ENCODE peak calls at places on chromosomes 12 and 14, in four cellular contexts. Q, V, T and M are unnamed samples.

GRCh38 chr14:89956294-89957009 is 725 bp downstream of the TDP1 start:
- DNase-seq in Q (peak; percentile 68), V (peak; percentile 69), T (peak; percentile 73), M (peak; percentile 23)

GRCh38 chr12:26338574-26339572 is 143.5 kb downstream of the SSPN start:
- DNase-seq in Q (no peak), V (no peak), T (no peak), M (no peak)

GRCh38 chr12:48996794-48997718 is 2.1 kb downstream of the DDN start:
- DNase-seq in Q (peak; percentile 60), V (peak; percentile 88), T (peak; percentile 88), M (peak; percentile 80)

GRCh38 chr12:109760930-109761630 is 47.5 kb downstream of the FAM222A start:
- DNase-seq in Q (no peak), V (no peak), T (no peak), M (no peak)

GRCh38 chr12:109302358-109302757 is 6.7 kb downstream of the FOXN4 start:
- DNase-seq in Q (no peak), V (no peak), T (no peak), M (no peak)

GRCh38 chr14:30966415-30967363 is 58.8 kb upstream of the AP4S1 start:
- DNase-seq in Q (no peak), V (no peak), T (no peak), M (no peak)

GRCh38 chr12:3102721-3103410 is 25.7 kb downstream of the TSPAN9 start:
- DNase-seq in Q (no peak), V (no peak), T (no peak), M (no peak)

GRCh38 chr12:116662612-116663144 is 75.2 kb downstream of the SPRING1 start:
- DNase-seq in Q (no peak), V (no peak), T (no peak), M (no peak)

GRCh38 chr12:9319044-9319841 is 111.0 kb upstream of the PZP start:
- DNase-seq in Q (no peak), V (peak; percentile 37), T (no peak), M (no peak)

GRCh38 chr12:120639771-120640721 is at the start of gene CABP1:
- DNase-seq in Q (peak; percentile 68), V (peak; percentile 87), T (no peak), M (no peak)

GRCh38 chr14:71408362-71409035 is 501.2 kb downstream of the PCNX1 start:
- DNase-seq in Q (no peak), V (no peak), T (no peak), M (no peak)

GRCh38 chr12:113805201-113805600 is 160.9 kb downstream of the RBM19 start:
- DNase-seq in Q (no peak), V (no peak), T (no peak), M (no peak)

GRCh38 chr12:26768611-26769603 is 64.1 kb downstream of the ITPR2 start:
- DNase-seq in Q (no peak), V (no peak), T (no peak), M (no peak)

GRCh38 chr12:26748741-26749431 is 84.1 kb downstream of the ITPR2 start:
- DNase-seq in Q (no peak), V (peak; percentile 32), T (no peak), M (no peak)

GRCh38 chr12:57147641-57147944 is 174 bp upstream of the LRP1-AS start:
- DNase-seq in Q (no peak), V (no peak), T (no peak), M (no peak)

GRCh38 chr14:22386924-22387775 is 201.9 kb downstream of the DAD1 start:
- DNase-seq in Q (peak; percentile 0), V (peak; percentile 67), T (peak; percentile 66), M (peak; percentile 22)